ENCODE peak calls at places on chromosomes 16 and 17, in ten cellular contexts. Y, U, G, R, N, W, S, X, E and A are unnamed samples.

GRCh38 chr16:11233727-11234376 is 22.2 kb downstream of the SOCS1 start:
- DNase-seq in S (no peak), U (no peak), G (no peak), W (no peak), R (no peak), Y (no peak), X (no peak), N (no peak), E (peak; percentile 66), A (no peak)

GRCh38 chr17:31608659-31609254 is 217.3 kb downstream of the RAB11FIP4 start:
- DNase-seq in N (no peak), E (no peak), G (no peak), Y (no peak), S (no peak), U (no peak), X (no peak), W (no peak), R (no peak), A (no peak)

GRCh38 chr16:86852135-86852534 is 273.8 kb downstream of the FOXL1 start:
- DNase-seq in E (no peak), U (no peak), X (no peak), G (no peak), Y (no peak), R (no peak), W (no peak), N (no peak), S (no peak), A (no peak)

GRCh38 chr17:37458805-37459204 is 30.9 kb upstream of the DUSP14 start:
- DNase-seq in N (no peak), U (no peak), W (no peak), S (no peak), R (no peak), E (no peak), X (no peak), G (no peak), Y (no peak), A (no peak)

GRCh38 chr17:14704121-14704520 is 403.2 kb downstream of the HS3ST3B1 start:
- DNase-seq in N (no peak), S (no peak), G (no peak), X (no peak), W (no peak), Y (no peak), R (no peak), E (no peak), U (no peak), A (no peak)

GRCh38 chr16:28192811-28193529 is 18.8 kb downstream of the XPO6 start:
- DNase-seq in X (no peak), E (peak; percentile 56), N (no peak), Y (no peak), R (peak; percentile 48), G (peak; percentile 28), S (no peak), W (no peak), U (no peak), A (no peak)

GRCh38 chr17:40373999-40374398 is 9.5 kb upstream of the GJD3 start:
- DNase-seq in U (no peak), W (no peak), X (no peak), Y (no peak), R (no peak), S (no peak), N (no peak), G (peak; percentile 46), E (no peak), A (no peak)

GRCh38 chr16:73298562-73298961 is 250.6 kb upstream of the ZFHX3 start:
- DNase-seq in E (no peak), R (no peak), S (no peak), Y (no peak), X (no peak), G (no peak), U (no peak), N (no peak), W (no peak), A (no peak)

GRCh38 chr17:71824671-71825070 is 296.1 kb upstream of the SOX9 start:
- DNase-seq in Y (no peak), U (no peak), S (no peak), E (no peak), W (no peak), X (no peak), R (no peak), N (no peak), G (no peak), A (peak; percentile 15)